ENCODE peak calls at places on chromosomes 2 and 18, in eight cellular contexts. N is endodermal cell; I is stimulated activated CD8-positive, alpha-beta memory T cell treated with anti-CD3 and anti-CD28 coated beads, Interleukin-2, amount 100 ng/mL, for 48 hours; G is lung microvascular endothelial cell; C is AG04450; M is COR-L47; R is NCI-H1930; U is C1 segment of cervical spinal cord. Z is an unnamed sample.

GRCh38 chr18:27377251-27377650 is 192.1 kb upstream of the CHST9 start:
- DNase-seq in N (no peak), I (no peak), R (no peak), C (no peak), U (no peak), G (no peak), M (no peak), Z (no peak)

GRCh38 chr2:9975805-9976447 is 24.4 kb downstream of the GRHL1 start:
- DNase-seq in U (no peak), G (peak; percentile 96), C (peak; percentile 85), R (no peak), M (no peak), N (no peak), I (no peak), Z (peak; percentile 4)

GRCh38 chr2:240919786-240920782 is 13.9 kb downstream of the CROCC2 start:
- DNase-seq in G (no peak), R (no peak), I (no peak), M (no peak), C (no peak), U (no peak), N (peak; percentile 40), Z (no peak)

GRCh38 chr2:157837851-157838441 is 38.2 kb downstream of the ACVR1 start:
- DNase-seq in N (no peak), U (no peak), C (no peak), M (no peak), G (peak; percentile 60), I (no peak), R (no peak), Z (peak; percentile 33)

GRCh38 chr2:105797298-105797819 is 52.6 kb downstream of the NCK2 start:
- DNase-seq in R (no peak), G (peak; percentile 36), C (no peak), I (no peak), N (peak; percentile 61), U (peak; percentile 36), M (no peak), Z (no peak)

GRCh38 chr18:50405582-50406271 is 30.9 kb downstream of the SKA1 start:
- DNase-seq in N (no peak), I (no peak), M (peak; percentile 93), R (peak; percentile 41), G (no peak), U (no peak), C (no peak), Z (peak; percentile 22)

GRCh38 chr2:28662044-28662443 is 89.6 kb upstream of the PPP1CB start:
- DNase-seq in C (no peak), R (no peak), N (no peak), M (no peak), U (no peak), G (no peak), I (no peak), Z (no peak)

GRCh38 chr2:101467306-101467705 is 7.6 kb downstream of the RFX8 start:
- DNase-seq in C (no peak), N (peak; percentile 89), G (no peak), U (no peak), R (no peak), M (no peak), I (no peak), Z (no peak)

GRCh38 chr2:222690564-222691200 is 19.2 kb downstream of the MOGAT1 start:
- DNase-seq in I (peak; percentile 49), C (peak; percentile 56), G (peak; percentile 74), N (peak; percentile 93), U (no peak), R (peak; percentile 65), M (peak; percentile 82), Z (peak; percentile 74)

GRCh38 chr2:237774811-237775553 is 23.6 kb upstream of the RBM44 start:
- DNase-seq in U (no peak), M (no peak), G (peak; percentile 68), R (no peak), I (peak; percentile 13), C (no peak), N (peak; percentile 90), Z (peak; percentile 74)

GRCh38 chr2:200592414-200593075 is 6.7 kb downstream of the AOX1 start:
- DNase-seq in M (no peak), I (no peak), N (no peak), R (no peak), C (no peak), G (peak; percentile 41), U (no peak), Z (no peak)

GRCh38 chr18:30787410-30787809 is 255.1 kb downstream of the DSC3 start:
- DNase-seq in N (no peak), C (no peak), M (no peak), I (no peak), G (no peak), R (no peak), U (no peak), Z (no peak)

GRCh38 chr2:173961346-173961705 is 3.8 kb downstream of the SP3 start:
- DNase-seq in G (no peak), N (no peak), I (no peak), C (no peak), R (no peak), M (no peak), U (no peak), Z (no peak)

GRCh38 chr18:23487738-23488625 is 15.3 kb upstream of the RMC1 start:
- DNase-seq in U (no peak), M (no peak), R (no peak), C (no peak), G (peak; percentile 63), N (no peak), I (no peak), Z (no peak)

GRCh38 chr2:96180521-96180920 is 28.1 kb downstream of the STARD7 start:
- DNase-seq in G (no peak), R (no peak), I (no peak), M (no peak), U (no peak), N (no peak), C (no peak), Z (no peak)

GRCh38 chr2:45342-46130 is 769 bp downstream of the FAM110C start:
- DNase-seq in R (no peak), U (no peak), G (no peak), C (no peak), M (no peak), N (peak; percentile 75), I (no peak), Z (no peak)

GRCh38 chr2:58649746-58650145 is 408.6 kb upstream of the FANCL start:
- DNase-seq in U (no peak), N (no peak), M (no peak), G (no peak), C (no peak), R (no peak), I (no peak), Z (no peak)